ENCODE peak calls at places on chromosomes 7 and 10, in four cellular contexts. One of them, this sample, is unnamed.

GRCh38 chr7:157845203-157845810 is 508.5 kb downstream of the DNAJB6 start:
- DNase-seq in AG10803: no peak
- DNase-seq in ovary: no peak
- DNase-seq in psoas muscle: peak
- DNase-seq in this sample: no peak

GRCh38 chr7:22613466-22613865 is 113.5 kb upstream of the STEAP1B start:
- DNase-seq in ovary: no peak
- DNase-seq in psoas muscle: no peak
- DNase-seq in AG10803: peak
- DNase-seq in this sample: no peak

GRCh38 chr10:118571123-118571522 is 24.3 kb downstream of the PRLHR start:
- DNase-seq in AG10803: peak
- DNase-seq in ovary: no peak
- DNase-seq in psoas muscle: no peak
- DNase-seq in this sample: peak

GRCh38 chr7:925601-926000 is 28.9 kb downstream of the ADAP1 start:
- DNase-seq in psoas muscle: peak
- DNase-seq in ovary: peak
- DNase-seq in AG10803: no peak
- DNase-seq in this sample: no peak

GRCh38 chr10:93579985-93580711 is 13.7 kb downstream of the FFAR4 start:
- DNase-seq in AG10803: no peak
- DNase-seq in psoas muscle: no peak
- DNase-seq in ovary: no peak
- DNase-seq in this sample: no peak

GRCh38 chr10:59880976-59881510 is 25.3 kb downstream of the CCDC6 start:
- DNase-seq in psoas muscle: no peak
- DNase-seq in ovary: no peak
- DNase-seq in AG10803: no peak
- DNase-seq in this sample: no peak

GRCh38 chr7:131555565-131556054 is 818 bp downstream of the PODXL start:
- DNase-seq in psoas muscle: no peak
- DNase-seq in AG10803: no peak
- DNase-seq in ovary: no peak
- DNase-seq in this sample: no peak

GRCh38 chr10:63644398-63645142 is 123.4 kb downstream of the REEP3 start:
- DNase-seq in AG10803: no peak
- DNase-seq in psoas muscle: no peak
- DNase-seq in ovary: no peak
- DNase-seq in this sample: peak

GRCh38 chr7:114130860-114131259 is 212.1 kb upstream of the PPP1R3A start:
- DNase-seq in psoas muscle: no peak
- DNase-seq in ovary: no peak
- DNase-seq in AG10803: peak
- DNase-seq in this sample: no peak

GRCh38 chr7:40879941-40880558 is 745.2 kb downstream of the SUGCT start:
- DNase-seq in psoas muscle: no peak
- DNase-seq in AG10803: peak
- DNase-seq in ovary: no peak
- DNase-seq in this sample: peak

GRCh38 chr7:127704211-127704610 is 52.2 kb downstream of the SND1 start:
- DNase-seq in psoas muscle: no peak
- DNase-seq in AG10803: no peak
- DNase-seq in ovary: no peak
- DNase-seq in this sample: no peak

GRCh38 chr7:34073676-34074075 is 168.3 kb downstream of the BMPER start:
- DNase-seq in ovary: peak
- DNase-seq in psoas muscle: peak
- DNase-seq in AG10803: peak
- DNase-seq in this sample: peak

GRCh38 chr10:7776777-7777176 is 11.0 kb downstream of the KIN start:
- DNase-seq in AG10803: no peak
- DNase-seq in psoas muscle: no peak
- DNase-seq in ovary: no peak
- DNase-seq in this sample: no peak

GRCh38 chr10:84588426-84588825 is 260.0 kb downstream of the CCSER2 start:
- DNase-seq in ovary: no peak
- DNase-seq in psoas muscle: no peak
- DNase-seq in AG10803: no peak
- DNase-seq in this sample: no peak

GRCh38 chr10:28678687-28679457 is 1.6 kb downstream of the BAMBI start:
- DNase-seq in AG10803: no peak
- DNase-seq in ovary: no peak
- DNase-seq in psoas muscle: no peak
- DNase-seq in this sample: peak

GRCh38 chr7:38283107-38283506 is 9.7 kb upstream of the TARP start:
- DNase-seq in AG10803: no peak
- DNase-seq in ovary: no peak
- DNase-seq in psoas muscle: no peak
- DNase-seq in this sample: no peak

GRCh38 chr10:97601268-97602215 is 12.0 kb downstream of the C10orf62 start:
- DNase-seq in psoas muscle: peak
- DNase-seq in ovary: no peak
- DNase-seq in AG10803: no peak
- DNase-seq in this sample: no peak

GRCh38 chr7:85897967-85898366 is 711.1 kb upstream of the SEMA3D start:
- DNase-seq in AG10803: no peak
- DNase-seq in ovary: no peak
- DNase-seq in psoas muscle: no peak
- DNase-seq in this sample: no peak

GRCh38 chr7:100053201-100053600 is 3.6 kb downstream of the ZSCAN21 start:
- DNase-seq in AG10803: peak
- DNase-seq in psoas muscle: peak
- DNase-seq in ovary: no peak
- DNase-seq in this sample: peak

GRCh38 chr7:38310601-38311057 is 37.2 kb upstream of the TARP start:
- DNase-seq in AG10803: no peak
- DNase-seq in ovary: no peak
- DNase-seq in psoas muscle: peak
- DNase-seq in this sample: peak

GRCh38 chr7:143416565-143417149 is 8.0 kb upstream of the EPHA1 start:
- DNase-seq in psoas muscle: no peak
- DNase-seq in ovary: no peak
- DNase-seq in AG10803: peak
- DNase-seq in this sample: peak

GRCh38 chr10:76034236-76035009 is 603.0 kb downstream of the LRMDA start:
- DNase-seq in psoas muscle: no peak
- DNase-seq in AG10803: no peak
- DNase-seq in ovary: no peak
- DNase-seq in this sample: no peak

GRCh38 chr7:49099587-49100326 is 175.4 kb downstream of the CDC14C start:
- DNase-seq in AG10803: no peak
- DNase-seq in psoas muscle: no peak
- DNase-seq in ovary: no peak
- DNase-seq in this sample: no peak

GRCh38 chr10:127163632-127164031 is 32.8 kb downstream of the INSYN2A start:
- DNase-seq in psoas muscle: no peak
- DNase-seq in ovary: no peak
- DNase-seq in AG10803: peak
- DNase-seq in this sample: peak

GRCh38 chr7:104978460-104978859 is 35.5 kb upstream of the KMT2E start:
- DNase-seq in ovary: peak
- DNase-seq in psoas muscle: no peak
- DNase-seq in AG10803: peak
- DNase-seq in this sample: peak

GRCh38 chr10:30455816-30456215 is 21.8 kb downstream of the MAP3K8 start:
- DNase-seq in psoas muscle: no peak
- DNase-seq in AG10803: no peak
- DNase-seq in ovary: peak
- DNase-seq in this sample: no peak

GRCh38 chr7:116802784-116803183 is 59.6 kb upstream of the CAPZA2 start:
- DNase-seq in ovary: no peak
- DNase-seq in psoas muscle: no peak
- DNase-seq in AG10803: peak
- DNase-seq in this sample: peak

GRCh38 chr7:44062903-44063295 is 2.5 kb downstream of the PGAM2 start:
- DNase-seq in psoas muscle: peak
- DNase-seq in ovary: no peak
- DNase-seq in AG10803: no peak
- DNase-seq in this sample: no peak

GRCh38 chr7:44063547-44063893 is 1.8 kb downstream of the PGAM2 start:
- DNase-seq in AG10803: no peak
- DNase-seq in psoas muscle: peak
- DNase-seq in ovary: no peak
- DNase-seq in this sample: no peak

GRCh38 chr7:44060948-44061644 is 4.3 kb downstream of the PGAM2 start:
- DNase-seq in ovary: no peak
- DNase-seq in AG10803: no peak
- DNase-seq in psoas muscle: peak
- DNase-seq in this sample: no peak

GRCh38 chr7:44061645-44062179 is 3.7 kb downstream of the PGAM2 start:
- DNase-seq in ovary: no peak
- DNase-seq in AG10803: no peak
- DNase-seq in psoas muscle: peak
- DNase-seq in this sample: no peak

DNA sequence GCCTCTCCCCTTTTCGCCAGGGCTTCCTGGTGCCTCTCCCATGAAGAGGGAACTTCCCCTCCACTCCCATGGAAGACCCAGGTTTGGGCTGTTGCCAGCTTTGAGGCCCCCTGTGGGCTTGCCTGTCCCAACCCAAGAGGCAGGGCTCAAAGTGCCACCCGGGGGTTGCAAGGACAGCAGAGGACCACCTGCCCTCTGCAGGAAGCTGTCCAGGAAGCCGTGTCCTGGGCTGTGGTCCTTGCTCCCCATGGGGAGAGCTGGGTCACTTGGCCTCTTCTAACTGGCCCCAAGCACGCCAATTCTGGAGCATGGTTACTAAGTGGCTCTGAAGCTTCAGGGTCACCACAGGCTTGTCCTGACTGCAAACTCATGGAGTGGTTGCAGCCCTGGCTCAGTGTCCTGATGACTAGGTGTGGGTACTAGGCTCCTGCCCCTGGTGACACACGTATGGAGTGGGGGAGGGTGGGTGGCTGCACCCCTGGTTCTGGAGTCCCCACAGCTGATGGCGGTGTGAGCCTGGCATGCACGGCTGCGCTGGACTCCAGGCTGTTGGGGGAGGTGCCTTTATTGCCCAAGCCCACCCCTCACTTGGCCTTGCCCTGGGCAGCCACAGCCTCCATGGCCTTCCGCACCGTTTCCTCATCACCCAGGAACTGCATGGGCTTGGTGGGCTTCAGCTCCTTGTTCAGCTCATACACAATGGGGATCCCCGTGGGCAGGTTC is 3.0 kb downstream of the PGAM2 start:
- DNase-seq in psoas muscle: peak
- DNase-seq in ovary: no peak
- DNase-seq in AG10803: no peak
- DNase-seq in this sample: no peak
- TF ChIP-seq CTCF in psoas muscle: no peak
- TF ChIP-seq CTCF in ovary: no peak
- TF ChIP-seq CTCF in AG10803: no peak
- TF ChIP-seq CTCF in this sample: no peak

GRCh38 chr7:6578114-6579084 is 1.1 kb downstream of the ZDHHC4 start:
- DNase-seq in ovary: no peak
- DNase-seq in AG10803: peak
- DNase-seq in psoas muscle: no peak
- DNase-seq in this sample: peak
- H3K4me3 ChIP-seq in ovary: peak
- H3K4me3 ChIP-seq in AG10803: peak
- H3K4me3 ChIP-seq in psoas muscle: peak
- H3K4me3 ChIP-seq in this sample: peak

GRCh38 chr10:1247598-1248261 is 191.5 kb downstream of the WDR37 start:
- DNase-seq in psoas muscle: peak
- DNase-seq in AG10803: no peak
- DNase-seq in ovary: no peak
- DNase-seq in this sample: no peak

GRCh38 chr10:1251769-1252168 is 195.6 kb downstream of the WDR37 start:
- DNase-seq in psoas muscle: no peak
- DNase-seq in AG10803: no peak
- DNase-seq in ovary: no peak
- DNase-seq in this sample: no peak

GRCh38 chr10:1244493-1244892 is 188.3 kb downstream of the WDR37 start:
- DNase-seq in AG10803: no peak
- DNase-seq in psoas muscle: no peak
- DNase-seq in ovary: no peak
- DNase-seq in this sample: no peak

GRCh38 chr10:1253476-1254353 is 197.5 kb downstream of the WDR37 start:
- DNase-seq in AG10803: no peak
- DNase-seq in psoas muscle: no peak
- DNase-seq in ovary: no peak
- DNase-seq in this sample: no peak

GRCh38 chr10:1249142-1249541 is 193.0 kb downstream of the WDR37 start:
- DNase-seq in ovary: no peak
- DNase-seq in psoas muscle: no peak
- DNase-seq in AG10803: no peak
- DNase-seq in this sample: no peak
- TF ChIP-seq CTCF in ovary: no peak
- TF ChIP-seq CTCF in psoas muscle: no peak
- TF ChIP-seq CTCF in AG10803: no peak
- TF ChIP-seq CTCF in this sample: no peak

DNA sequence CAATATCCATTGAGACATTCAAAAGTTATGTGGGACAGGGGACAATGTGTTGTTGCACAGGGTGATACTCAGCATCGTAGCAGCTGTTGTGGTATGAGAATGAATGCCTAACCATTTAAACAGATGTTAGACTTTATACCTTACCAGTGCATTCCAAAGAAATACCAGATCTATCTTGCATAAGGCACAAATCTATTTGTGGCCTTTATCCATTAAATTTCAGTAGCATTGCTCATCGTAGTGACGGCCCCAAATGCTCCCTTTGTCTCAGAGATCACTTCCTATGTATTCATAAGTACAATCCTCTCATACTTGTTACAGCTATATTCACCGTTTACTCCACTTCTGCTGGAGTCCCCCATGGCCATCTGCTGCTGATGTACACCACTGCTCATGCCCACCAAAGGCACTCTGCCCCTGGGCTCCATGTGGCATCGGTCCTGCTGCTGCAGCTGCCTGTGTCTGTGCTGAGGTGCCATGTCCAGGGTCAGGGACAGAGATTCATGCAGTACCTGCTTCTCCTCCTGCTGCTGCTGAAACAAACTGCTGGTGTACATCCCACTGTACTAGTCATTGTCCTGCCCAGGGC is 96.3 kb downstream of the CPED1 start:
- DNase-seq in ovary: no peak
- DNase-seq in psoas muscle: no peak
- DNase-seq in AG10803: peak
- DNase-seq in this sample: peak
- H3K4me3 ChIP-seq in ovary: no peak
- H3K4me3 ChIP-seq in psoas muscle: no peak
- H3K4me3 ChIP-seq in AG10803: peak
- H3K4me3 ChIP-seq in this sample: no peak

DNA sequence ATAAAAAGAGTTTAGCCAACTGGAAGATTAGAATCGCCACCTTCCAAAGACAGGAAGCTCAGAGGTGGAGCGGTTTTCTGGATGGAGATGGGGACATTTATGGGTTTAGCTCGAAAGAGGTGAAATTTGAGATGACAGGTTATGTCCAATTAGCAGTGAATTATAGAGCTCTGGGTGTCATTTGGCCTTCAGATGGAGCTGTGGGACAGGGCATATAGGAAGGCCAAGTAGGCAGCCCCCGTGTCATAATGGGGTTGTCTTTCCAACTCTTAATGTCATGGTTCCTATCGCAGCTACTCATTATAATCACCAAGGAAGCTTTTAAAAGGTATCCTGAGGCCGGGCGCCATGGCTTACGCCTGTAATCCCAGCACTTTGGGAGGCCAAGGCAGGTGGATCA is 21.0 kb upstream of the EEPD1 start:
- DNase-seq in AG10803: no peak
- DNase-seq in psoas muscle: no peak
- DNase-seq in ovary: no peak
- DNase-seq in this sample: no peak
- TF ChIP-seq CTCF in AG10803: no peak
- TF ChIP-seq CTCF in psoas muscle: no peak
- TF ChIP-seq CTCF in ovary: no peak
- TF ChIP-seq CTCF in this sample: no peak